ENCODE peak calls at places on chromosome 3, in four cellular contexts. L is stimulated activated CD8-positive, alpha-beta memory T cell treated with anti-CD3 and anti-CD28 coated beads, Interleukin-2, amount 100 ng/mL, for 48 hours; U is mesendoderm; F is small intestine. G is an unnamed sample.

GRCh38 chr3:14462738-14463137 is 60.3 kb downstream of the SLC6A6 start:
- DNase-seq in L (no peak), F (no peak), U (no peak), G (no peak)

GRCh38 chr3:12437223-12437605 is 47.1 kb upstream of the TSEN2 start:
- DNase-seq in U (no peak), F (no peak), L (no peak), G (no peak)

GRCh38 chr3:59733041-59733809 is 683.4 kb upstream of the CFAP20DC start:
- DNase-seq in F (no peak), L (no peak), U (peak), G (no peak)

GRCh38 chr3:15501126-15501525 is 20.4 kb downstream of the COLQ start:
- DNase-seq in F (no peak), U (no peak), L (no peak), G (no peak)

GRCh38 chr3:172341482-172342059 is 106.7 kb downstream of the GHSR start:
- DNase-seq in U (peak), L (no peak), F (peak), G (peak)

GRCh38 chr3:37779289-37780152 is 82.2 kb upstream of the CTDSPL start:
- DNase-seq in L (no peak), U (peak), F (peak), G (peak)

GRCh38 chr3:46750555-46751038 is 32.9 kb upstream of the PRSS50 start:
- DNase-seq in U (no peak), F (no peak), L (no peak), G (no peak)

GRCh38 chr3:111577798-111578685 is 17.1 kb downstream of the ZBED2 start:
- DNase-seq in F (peak), L (no peak), U (peak), G (peak)

GRCh38 chr3:190165253-190165652 is 44.6 kb upstream of the P3H2 start:
- DNase-seq in F (no peak), L (no peak), U (no peak), G (no peak)

GRCh38 chr3:56291244-56291680 is 177.0 kb downstream of the ERC2 start:
- DNase-seq in L (no peak), F (no peak), U (no peak), G (no peak)

GRCh38 chr3:165883866-165884478 is 46.7 kb upstream of the BCHE start:
- DNase-seq in U (no peak), L (no peak), F (peak), G (peak)

GRCh38 chr3:38088126-38088525 is 48.8 kb downstream of the ACAA1 start:
- DNase-seq in U (no peak), L (no peak), F (no peak), G (no peak)

GRCh38 chr3:53544357-53544756 is 49.9 kb downstream of the CACNA1D start:
- DNase-seq in L (no peak), U (no peak), F (no peak), G (no peak)

GRCh38 chr3:141426404-141427034 is 58.2 kb downstream of the ZBTB38 start:
- DNase-seq in U (peak), L (no peak), F (peak), G (peak)

GRCh38 chr3:12395349-12396012 is 88.8 kb upstream of the TSEN2 start:
- DNase-seq in U (no peak), F (no peak), L (no peak), G (no peak)

GRCh38 chr3:54071596-54071995 is 50.8 kb upstream of the CACNA2D3 start:
- DNase-seq in L (no peak), F (no peak), U (no peak), G (no peak)

GRCh38 chr3:21894459-21895083 is 143.6 kb upstream of the ZNF385D start:
- DNase-seq in F (no peak), L (no peak), U (peak), G (peak)